ENCODE peak calls at places on chromosome X, in four cellular contexts. M, Z, S and C are unnamed samples.

GRCh38 chrX:91435465-91435864 is 826 bp downstream of the PABPC5 start:
- DNase-seq in M (no peak), S (no peak), Z (no peak), C (no peak)

GRCh38 chrX:109890910-109891502 is 111.9 kb upstream of the TMEM164 start:
- DNase-seq in Z (no peak), S (peak; percentile 72), M (peak; percentile 41), C (peak; percentile 70)

GRCh38 chrX:150544222-150544787 is 24.1 kb upstream of the MTM1 start:
- DNase-seq in M (peak; percentile 13), S (peak; percentile 24), Z (no peak), C (no peak)

GRCh38 chrX:45601052-45601451 is 400.4 kb upstream of the DIPK2B start:
- DNase-seq in M (no peak), Z (no peak), S (no peak), C (no peak)

GRCh38 chrX:10875995-10876394 is 235.1 kb upstream of the HCCS start:
- DNase-seq in M (peak; percentile 4), Z (no peak), S (no peak), C (no peak)

GRCh38 chrX:130592204-130592603 is 190.4 kb downstream of the RBMX2 start:
- DNase-seq in M (no peak), S (no peak), Z (no peak), C (no peak)

GRCh38 chrX:3136161-3136961 is 95.1 kb downstream of the ARSF start:
- DNase-seq in Z (no peak), S (no peak), M (no peak), C (no peak)

GRCh38 chrX:614136-614535 is 16.5 kb upstream of the SHOX start:
- DNase-seq in S (no peak), M (no peak), Z (no peak), C (no peak)

GRCh38 chrX:13485167-13485566 is 84.2 kb upstream of the EGFL6 start:
- DNase-seq in S (no peak), M (peak; percentile 54), Z (no peak), C (no peak)

GRCh38 chrX:97685753-97686152 is 802.0 kb downstream of the RPA4 start:
- DNase-seq in Z (no peak), S (peak; percentile 39), M (peak; percentile 26), C (no peak)

GRCh38 chrX:115584715-115585114 is 23.7 kb downstream of the PLS3 start:
- DNase-seq in Z (no peak), M (no peak), S (no peak), C (no peak)

GRCh38 chrX:70289793-70290770 is at the start of the genes KIF4A and PDZD11:
- DNase-seq in Z (peak; percentile 83), S (peak; percentile 86), M (peak; percentile 86), C (peak; percentile 85)

GRCh38 chrX:138710866-138711331 is 618 bp downstream of the FGF13 start:
- DNase-seq in Z (no peak), S (no peak), M (no peak), C (peak; percentile 57)

GRCh38 chrX:53440631-53441517 is 6.7 kb upstream of the HSD17B10 start:
- DNase-seq in S (peak; percentile 48), M (peak; percentile 67), Z (peak; percentile 92), C (peak; percentile 92)

GRCh38 chrX:104270916-104271512 is 16.3 kb upstream of the ESX1 start:
- DNase-seq in Z (no peak), S (peak; percentile 58), M (peak; percentile 27), C (no peak)

GRCh38 chrX:82218361-82218760 is 1016.5 kb downstream of the SH3BGRL start:
- DNase-seq in S (peak; percentile 39), M (peak; percentile 0), Z (no peak), C (no peak)

GRCh38 chrX:50747471-50747900 is 66.5 kb downstream of the SHROOM4 start:
- DNase-seq in Z (no peak), S (peak; percentile 11), M (peak; percentile 15), C (no peak)

GRCh38 chrX:18545771-18546170 is 120.4 kb downstream of the CDKL5 start:
- DNase-seq in Z (no peak), S (no peak), M (peak; percentile 46), C (no peak)

GRCh38 chrX:111006119-111006518 is 89.9 kb upstream of the PAK3 start:
- DNase-seq in S (no peak), Z (no peak), M (no peak), C (no peak)

GRCh38 chrX:129823115-129823514 is 20.6 kb downstream of the ZDHHC9 start:
- DNase-seq in M (peak; percentile 51), S (peak; percentile 58), Z (no peak), C (no peak)

GRCh38 chrX:72041901-72042859 is 89.5 kb downstream of the RTL5 start:
- DNase-seq in S (no peak), Z (no peak), M (no peak), C (peak; percentile 68)

GRCh38 chrX:136767104-136767941 is 13.4 kb downstream of the ARHGEF6 start:
- DNase-seq in Z (peak; percentile 76), M (peak; percentile 48), S (peak; percentile 36), C (peak; percentile 87)

GRCh38 chrX:1305411-1305810 is 31.2 kb upstream of the IL3RA start:
- DNase-seq in Z (no peak), M (no peak), S (no peak), C (no peak)

GRCh38 chrX:99394450-99394849 is 1015.6 kb downstream of the PCDH19 start:
- DNase-seq in S (no peak), Z (no peak), M (no peak), C (no peak)

GRCh38 chrX:135591871-135592270 is 71.4 kb downstream of the INTS6L start:
- DNase-seq in M (no peak), Z (no peak), S (no peak), C (no peak)

GRCh38 chrX:102085706-102086105 is 39.8 kb upstream of the TCEAL2 start:
- DNase-seq in Z (no peak), S (no peak), M (peak; percentile 0), C (no peak)

GRCh38 chrX:44675364-44676024 is 132.8 kb upstream of the FUNDC1 start:
- DNase-seq in Z (peak; percentile 61), M (no peak), S (peak; percentile 61), C (peak; percentile 67)

GRCh38 chrX:9992061-9992460 is 24.9 kb downstream of the CLDN34 start:
- DNase-seq in S (no peak), Z (no peak), M (no peak), C (no peak)

GRCh38 chrX:49003696-49004095 is 1.6 kb upstream of the GRIPAP1 start:
- DNase-seq in S (no peak), Z (no peak), M (peak; percentile 5), C (no peak)

GRCh38 chrX:129846686-129847085 is 3.0 kb upstream of the ZDHHC9 start:
- DNase-seq in S (no peak), M (no peak), Z (no peak), C (no peak)

GRCh38 chrX:109049416-109049815 is 313.1 kb upstream of the IRS4 start:
- DNase-seq in Z (no peak), M (no peak), S (no peak), C (no peak)

GRCh38 chrX:3631196-3631595 is 82.3 kb downstream of the PRKX start:
- DNase-seq in Z (no peak), S (no peak), M (no peak), C (no peak)

GRCh38 chrX:11887175-11887574 is 129.1 kb downstream of the MSL3 start:
- DNase-seq in M (peak; percentile 27), Z (no peak), S (no peak), C (no peak)

DNA sequence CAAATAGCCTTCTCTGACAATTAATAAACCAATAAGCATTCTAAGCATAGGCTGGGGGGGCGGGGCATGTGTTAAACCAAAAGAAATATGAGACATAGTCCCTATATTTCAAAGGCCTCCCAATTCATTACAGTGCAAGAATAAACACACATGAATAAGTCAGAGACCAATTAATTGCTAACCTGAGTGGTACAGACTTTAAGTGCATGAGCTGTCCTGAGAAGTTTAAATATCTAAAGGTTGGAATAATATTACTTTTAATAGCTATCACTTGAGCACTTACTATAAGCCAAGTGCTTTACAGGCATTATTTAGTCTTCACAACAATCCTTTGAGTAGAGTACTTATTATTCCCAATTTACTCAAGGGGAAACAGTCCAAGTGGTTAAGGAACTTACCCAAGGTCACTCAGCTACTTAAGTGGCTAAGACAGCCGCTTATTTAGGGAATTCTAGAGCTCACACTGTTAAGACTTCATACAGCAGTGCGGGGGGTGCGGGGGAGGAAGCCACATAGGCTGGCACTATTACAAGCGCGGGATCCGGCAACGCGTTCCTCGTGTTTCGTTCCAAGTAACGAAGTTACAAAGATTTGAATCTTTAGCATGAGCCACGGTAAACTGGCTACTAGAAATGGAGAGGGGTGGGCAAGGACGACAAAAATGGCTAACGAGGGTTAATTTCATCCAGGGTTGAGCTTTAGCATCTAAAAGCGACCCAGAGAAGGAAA is 1.4 kb downstream of the THOC2 start:
- DNase-seq in M (peak; percentile 8), S (no peak), Z (no peak), C (no peak)
- H3K27ac ChIP-seq in M (no peak overlapping the region), S (peak overlapping the region; percentile 98), Z (peak overlapping the region; percentile 89), C (peak overlapping the region; percentile 88)

GRCh38 chrX:112852850-112853249 is 12.2 kb upstream of the AMOT start:
- DNase-seq in M (no peak), Z (no peak), S (no peak), C (no peak)
- H3K27ac ChIP-seq in M (no peak overlapping the region), Z (no peak overlapping the region), S (no peak overlapping the region), C (no peak overlapping the region)

GRCh38 chrX:154036513-154036912 is 16.8 kb upstream of the IRAK1 start:
- DNase-seq in S (no peak), Z (no peak), M (no peak), C (no peak)

GRCh38 chrX:154040307-154040756 is 20.6 kb upstream of the IRAK1 start:
- DNase-seq in S (no peak), M (no peak), Z (no peak), C (no peak)

GRCh38 chrX:154037754-154038153 is 18.1 kb upstream of the IRAK1 start:
- DNase-seq in M (no peak), S (no peak), Z (no peak), C (no peak)

GRCh38 chrX:154040863-154041262 is 21.2 kb upstream of the IRAK1 start:
- DNase-seq in Z (no peak), M (no peak), S (no peak), C (no peak)

DNA sequence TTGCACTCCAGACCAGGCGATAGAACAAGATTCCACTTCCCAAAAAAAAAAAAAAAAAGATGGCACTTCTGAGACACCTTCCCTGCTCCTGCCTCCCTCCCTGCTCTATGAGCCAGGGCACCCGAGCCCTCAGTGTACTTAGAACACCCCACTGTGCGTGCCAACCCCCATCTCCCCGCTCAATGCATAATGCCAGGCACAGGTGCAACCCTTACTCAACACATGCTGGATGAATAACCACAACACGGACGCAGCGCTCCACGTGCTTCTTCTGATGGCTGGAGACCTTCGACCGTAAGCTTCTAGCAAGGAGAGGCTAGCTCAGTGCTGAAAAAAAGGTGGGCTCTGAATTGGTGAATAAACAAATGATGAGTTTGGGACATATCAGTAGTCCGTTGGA is 19.9 kb upstream of the IRAK1 start:
- DNase-seq in M (no peak), S (no peak), Z (no peak), C (no peak)
- H3K27ac ChIP-seq in M (no peak overlapping the region), S (peak overlapping the region; percentile 67), Z (peak overlapping the region; percentile 45), C (peak overlapping the region; percentile 35)

DNA sequence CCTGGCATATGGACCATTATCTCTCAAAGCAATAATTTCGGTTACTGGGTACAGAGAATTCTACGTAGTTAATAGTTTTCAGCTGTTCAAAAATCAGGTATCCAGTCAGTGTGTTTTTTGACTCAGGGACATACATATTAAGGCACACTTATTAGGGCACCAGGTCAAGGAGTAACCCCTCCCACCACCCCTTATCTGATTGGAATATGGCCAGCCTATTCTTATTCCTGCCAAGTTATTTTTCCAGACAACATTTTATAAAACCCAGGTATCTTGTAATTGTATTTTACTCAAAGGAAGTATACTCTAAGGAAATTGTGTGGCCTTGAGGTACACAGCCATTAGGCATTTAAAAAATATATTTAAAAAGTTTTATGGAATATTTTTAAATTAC is 4.3 kb downstream of the ZFX start:
- DNase-seq in Z (no peak), M (peak; percentile 45), S (peak; percentile 14), C (no peak)
- H3K27ac ChIP-seq in Z (no peak overlapping the region), M (no peak overlapping the region), S (peak overlapping the region; percentile 98), C (peak overlapping the region; percentile 96)